ENCODE peak calls at places on chromosomes 1 and 21, in seven cellular contexts. One of them, this sample, is unnamed.

GRCh38 chr1:24384251-24385090 is 29.1 kb downstream of the STPG1 start:
- DNase-seq in activated CD8-positive, alpha-beta memory T cell treated with anti-CD3 and anti-CD28 coated beads, Interleukin-2, amount 50 U/mL, for 48 hours: no peak
- DNase-seq in GM20000: peak; percentile 70
- DNase-seq in iris pigment epithelial cell: peak; percentile 91
- DNase-seq in MV-4-11: peak; percentile 59
- DNase-seq in tibial nerve: no peak
- DNase-seq in small intestine: no peak
- DNase-seq in this sample: peak; percentile 80

GRCh38 chr1:193905288-193906085 is 719.1 kb upstream of the B3GALT2 start:
- DNase-seq in small intestine: no peak
- DNase-seq in tibial nerve: no peak
- DNase-seq in MV-4-11: peak; percentile 28
- DNase-seq in GM20000: no peak
- DNase-seq in iris pigment epithelial cell: peak; percentile 25
- DNase-seq in activated CD8-positive, alpha-beta memory T cell treated with anti-CD3 and anti-CD28 coated beads, Interleukin-2, amount 50 U/mL, for 48 hours: no peak
- DNase-seq in this sample: peak; percentile 2

GRCh38 chr1:3697810-3698209 is 45.5 kb downstream of the TP73 start:
- DNase-seq in activated CD8-positive, alpha-beta memory T cell treated with anti-CD3 and anti-CD28 coated beads, Interleukin-2, amount 50 U/mL, for 48 hours: no peak
- DNase-seq in MV-4-11: no peak
- DNase-seq in tibial nerve: no peak
- DNase-seq in iris pigment epithelial cell: no peak
- DNase-seq in small intestine: peak; percentile 26
- DNase-seq in GM20000: no peak
- DNase-seq in this sample: no peak

GRCh38 chr1:226664413-226665101 is 74.5 kb downstream of the ITPKB start:
- DNase-seq in GM20000: no peak
- DNase-seq in MV-4-11: no peak
- DNase-seq in small intestine: no peak
- DNase-seq in iris pigment epithelial cell: peak; percentile 75
- DNase-seq in activated CD8-positive, alpha-beta memory T cell treated with anti-CD3 and anti-CD28 coated beads, Interleukin-2, amount 50 U/mL, for 48 hours: no peak
- DNase-seq in tibial nerve: peak; percentile 47
- DNase-seq in this sample: peak; percentile 74

GRCh38 chr1:112268408-112268807 is 127.6 kb upstream of the CTTNBP2NL start:
- DNase-seq in activated CD8-positive, alpha-beta memory T cell treated with anti-CD3 and anti-CD28 coated beads, Interleukin-2, amount 50 U/mL, for 48 hours: no peak
- DNase-seq in GM20000: no peak
- DNase-seq in tibial nerve: no peak
- DNase-seq in iris pigment epithelial cell: no peak
- DNase-seq in small intestine: no peak
- DNase-seq in MV-4-11: no peak
- DNase-seq in this sample: no peak

GRCh38 chr1:179366093-179366800 is 476 bp downstream of the AXDND1 start:
- DNase-seq in MV-4-11: no peak
- DNase-seq in tibial nerve: no peak
- DNase-seq in GM20000: no peak
- DNase-seq in small intestine: no peak
- DNase-seq in iris pigment epithelial cell: peak; percentile 28
- DNase-seq in activated CD8-positive, alpha-beta memory T cell treated with anti-CD3 and anti-CD28 coated beads, Interleukin-2, amount 50 U/mL, for 48 hours: no peak
- DNase-seq in this sample: peak; percentile 21

GRCh38 chr1:211382714-211383480 is 56.3 kb downstream of the TRAF5 start:
- DNase-seq in iris pigment epithelial cell: peak; percentile 93
- DNase-seq in tibial nerve: peak; percentile 83
- DNase-seq in small intestine: peak; percentile 95
- DNase-seq in activated CD8-positive, alpha-beta memory T cell treated with anti-CD3 and anti-CD28 coated beads, Interleukin-2, amount 50 U/mL, for 48 hours: peak; percentile 94
- DNase-seq in GM20000: peak; percentile 85
- DNase-seq in MV-4-11: peak; percentile 88
- DNase-seq in this sample: peak; percentile 95

GRCh38 chr1:245092638-245092976 is 62.2 kb upstream of the KIF26B start:
- DNase-seq in GM20000: no peak
- DNase-seq in iris pigment epithelial cell: peak; percentile 45
- DNase-seq in activated CD8-positive, alpha-beta memory T cell treated with anti-CD3 and anti-CD28 coated beads, Interleukin-2, amount 50 U/mL, for 48 hours: no peak
- DNase-seq in MV-4-11: no peak
- DNase-seq in tibial nerve: no peak
- DNase-seq in small intestine: no peak
- DNase-seq in this sample: no peak

GRCh38 chr1:227557962-227558806 is 5.2 kb upstream of the ZNF678 start:
- DNase-seq in GM20000: no peak
- DNase-seq in tibial nerve: no peak
- DNase-seq in activated CD8-positive, alpha-beta memory T cell treated with anti-CD3 and anti-CD28 coated beads, Interleukin-2, amount 50 U/mL, for 48 hours: no peak
- DNase-seq in MV-4-11: no peak
- DNase-seq in small intestine: no peak
- DNase-seq in iris pigment epithelial cell: no peak
- DNase-seq in this sample: no peak

GRCh38 chr1:32503153-32503552 is 36.1 kb upstream of the ZBTB8A start:
- DNase-seq in activated CD8-positive, alpha-beta memory T cell treated with anti-CD3 and anti-CD28 coated beads, Interleukin-2, amount 50 U/mL, for 48 hours: no peak
- DNase-seq in GM20000: peak; percentile 4
- DNase-seq in small intestine: no peak
- DNase-seq in MV-4-11: no peak
- DNase-seq in iris pigment epithelial cell: no peak
- DNase-seq in tibial nerve: no peak
- DNase-seq in this sample: no peak

GRCh38 chr1:182889997-182890396 is 50.9 kb downstream of the DHX9 start:
- DNase-seq in iris pigment epithelial cell: no peak
- DNase-seq in MV-4-11: peak; percentile 79
- DNase-seq in tibial nerve: no peak
- DNase-seq in GM20000: peak; percentile 7
- DNase-seq in small intestine: peak; percentile 13
- DNase-seq in activated CD8-positive, alpha-beta memory T cell treated with anti-CD3 and anti-CD28 coated beads, Interleukin-2, amount 50 U/mL, for 48 hours: no peak
- DNase-seq in this sample: no peak

GRCh38 chr1:31580891-31581603 is 4.7 kb downstream of the TINAGL1 start:
- DNase-seq in MV-4-11: no peak
- DNase-seq in activated CD8-positive, alpha-beta memory T cell treated with anti-CD3 and anti-CD28 coated beads, Interleukin-2, amount 50 U/mL, for 48 hours: no peak
- DNase-seq in small intestine: no peak
- DNase-seq in tibial nerve: no peak
- DNase-seq in GM20000: no peak
- DNase-seq in iris pigment epithelial cell: no peak
- DNase-seq in this sample: no peak

GRCh38 chr1:19035356-19036048 is 79.0 kb upstream of the IFFO2 start:
- DNase-seq in activated CD8-positive, alpha-beta memory T cell treated with anti-CD3 and anti-CD28 coated beads, Interleukin-2, amount 50 U/mL, for 48 hours: no peak
- DNase-seq in small intestine: no peak
- DNase-seq in iris pigment epithelial cell: no peak
- DNase-seq in tibial nerve: no peak
- DNase-seq in MV-4-11: no peak
- DNase-seq in GM20000: no peak
- DNase-seq in this sample: no peak

GRCh38 chr1:169874229-169874628 is 19.5 kb downstream of the SCYL3 start:
- DNase-seq in activated CD8-positive, alpha-beta memory T cell treated with anti-CD3 and anti-CD28 coated beads, Interleukin-2, amount 50 U/mL, for 48 hours: no peak
- DNase-seq in MV-4-11: no peak
- DNase-seq in iris pigment epithelial cell: peak; percentile 80
- DNase-seq in GM20000: no peak
- DNase-seq in small intestine: no peak
- DNase-seq in tibial nerve: no peak
- DNase-seq in this sample: peak; percentile 65

GRCh38 chr21:46325073-46325912 is 1.3 kb downstream of the PCNT start:
- DNase-seq in small intestine: peak; percentile 43
- DNase-seq in GM20000: peak; percentile 61
- DNase-seq in tibial nerve: no peak
- DNase-seq in MV-4-11: peak; percentile 6
- DNase-seq in activated CD8-positive, alpha-beta memory T cell treated with anti-CD3 and anti-CD28 coated beads, Interleukin-2, amount 50 U/mL, for 48 hours: peak; percentile 73
- DNase-seq in iris pigment epithelial cell: peak; percentile 60
- DNase-seq in this sample: peak; percentile 51

GRCh38 chr1:17574502-17574901 is 35.0 kb downstream of the ARHGEF10L start:
- DNase-seq in small intestine: no peak
- DNase-seq in tibial nerve: no peak
- DNase-seq in GM20000: no peak
- DNase-seq in iris pigment epithelial cell: no peak
- DNase-seq in activated CD8-positive, alpha-beta memory T cell treated with anti-CD3 and anti-CD28 coated beads, Interleukin-2, amount 50 U/mL, for 48 hours: no peak
- DNase-seq in MV-4-11: no peak
- DNase-seq in this sample: no peak

GRCh38 chr1:12184008-12184681 is 17.4 kb downstream of the TNFRSF1B start:
- DNase-seq in MV-4-11: peak; percentile 98
- DNase-seq in small intestine: no peak
- DNase-seq in GM20000: no peak
- DNase-seq in activated CD8-positive, alpha-beta memory T cell treated with anti-CD3 and anti-CD28 coated beads, Interleukin-2, amount 50 U/mL, for 48 hours: no peak
- DNase-seq in iris pigment epithelial cell: peak; percentile 77
- DNase-seq in tibial nerve: peak; percentile 46
- DNase-seq in this sample: peak; percentile 92

GRCh38 chr1:44256762-44257554 is 43.7 kb downstream of the DMAP1 start:
- DNase-seq in activated CD8-positive, alpha-beta memory T cell treated with anti-CD3 and anti-CD28 coated beads, Interleukin-2, amount 50 U/mL, for 48 hours: no peak
- DNase-seq in tibial nerve: no peak
- DNase-seq in MV-4-11: no peak
- DNase-seq in small intestine: no peak
- DNase-seq in iris pigment epithelial cell: no peak
- DNase-seq in GM20000: no peak
- DNase-seq in this sample: no peak

GRCh38 chr1:153354515-153355193 is 3.0 kb upstream of the S100A9 start:
- DNase-seq in GM20000: no peak
- DNase-seq in small intestine: no peak
- DNase-seq in activated CD8-positive, alpha-beta memory T cell treated with anti-CD3 and anti-CD28 coated beads, Interleukin-2, amount 50 U/mL, for 48 hours: no peak
- DNase-seq in iris pigment epithelial cell: no peak
- DNase-seq in MV-4-11: no peak
- DNase-seq in tibial nerve: no peak
- DNase-seq in this sample: no peak

GRCh38 chr1:45325816-45326506 is 734 bp upstream of the HPDL start:
- DNase-seq in small intestine: no peak
- DNase-seq in tibial nerve: no peak
- DNase-seq in GM20000: peak; percentile 17
- DNase-seq in activated CD8-positive, alpha-beta memory T cell treated with anti-CD3 and anti-CD28 coated beads, Interleukin-2, amount 50 U/mL, for 48 hours: no peak
- DNase-seq in MV-4-11: no peak
- DNase-seq in iris pigment epithelial cell: no peak
- DNase-seq in this sample: no peak

GRCh38 chr1:61241411-61241838 is 159.1 kb downstream of the NFIA start:
- DNase-seq in small intestine: no peak
- DNase-seq in tibial nerve: peak; percentile 23
- DNase-seq in GM20000: no peak
- DNase-seq in MV-4-11: no peak
- DNase-seq in activated CD8-positive, alpha-beta memory T cell treated with anti-CD3 and anti-CD28 coated beads, Interleukin-2, amount 50 U/mL, for 48 hours: no peak
- DNase-seq in iris pigment epithelial cell: no peak
- DNase-seq in this sample: no peak

GRCh38 chr1:15354580-15354965 is 55.1 kb upstream of the EFHD2 start:
- DNase-seq in tibial nerve: no peak
- DNase-seq in GM20000: no peak
- DNase-seq in activated CD8-positive, alpha-beta memory T cell treated with anti-CD3 and anti-CD28 coated beads, Interleukin-2, amount 50 U/mL, for 48 hours: no peak
- DNase-seq in iris pigment epithelial cell: peak; percentile 65
- DNase-seq in small intestine: no peak
- DNase-seq in MV-4-11: peak; percentile 28
- DNase-seq in this sample: peak; percentile 60

GRCh38 chr1:64881281-64881680 is 85.1 kb downstream of the JAK1 start:
- DNase-seq in GM20000: no peak
- DNase-seq in small intestine: no peak
- DNase-seq in activated CD8-positive, alpha-beta memory T cell treated with anti-CD3 and anti-CD28 coated beads, Interleukin-2, amount 50 U/mL, for 48 hours: no peak
- DNase-seq in iris pigment epithelial cell: peak; percentile 72
- DNase-seq in tibial nerve: no peak
- DNase-seq in MV-4-11: no peak
- DNase-seq in this sample: peak; percentile 38

GRCh38 chr1:68320349-68320748 is 88.0 kb upstream of the WLS start:
- DNase-seq in iris pigment epithelial cell: no peak
- DNase-seq in GM20000: no peak
- DNase-seq in small intestine: no peak
- DNase-seq in tibial nerve: no peak
- DNase-seq in MV-4-11: no peak
- DNase-seq in activated CD8-positive, alpha-beta memory T cell treated with anti-CD3 and anti-CD28 coated beads, Interleukin-2, amount 50 U/mL, for 48 hours: no peak
- DNase-seq in this sample: no peak

GRCh38 chr1:91501527-91501859 is 842 bp downstream of the CDC7 start:
- DNase-seq in GM20000: peak; percentile 41
- DNase-seq in activated CD8-positive, alpha-beta memory T cell treated with anti-CD3 and anti-CD28 coated beads, Interleukin-2, amount 50 U/mL, for 48 hours: no peak
- DNase-seq in MV-4-11: no peak
- DNase-seq in tibial nerve: no peak
- DNase-seq in iris pigment epithelial cell: peak; percentile 55
- DNase-seq in small intestine: peak; percentile 10
- DNase-seq in this sample: peak; percentile 64

GRCh38 chr1:152743371-152744145 is 14.3 kb upstream of the KPRP start:
- DNase-seq in iris pigment epithelial cell: no peak
- DNase-seq in GM20000: no peak
- DNase-seq in MV-4-11: no peak
- DNase-seq in activated CD8-positive, alpha-beta memory T cell treated with anti-CD3 and anti-CD28 coated beads, Interleukin-2, amount 50 U/mL, for 48 hours: no peak
- DNase-seq in small intestine: no peak
- DNase-seq in tibial nerve: no peak
- DNase-seq in this sample: no peak

GRCh38 chr1:212560933-212561460 is 47.6 kb upstream of the ATF3 start:
- DNase-seq in MV-4-11: no peak
- DNase-seq in small intestine: no peak
- DNase-seq in activated CD8-positive, alpha-beta memory T cell treated with anti-CD3 and anti-CD28 coated beads, Interleukin-2, amount 50 U/mL, for 48 hours: no peak
- DNase-seq in tibial nerve: no peak
- DNase-seq in iris pigment epithelial cell: no peak
- DNase-seq in GM20000: no peak
- DNase-seq in this sample: no peak

GRCh38 chr1:156592158-156592909 is 758 bp downstream of the NAXE start:
- DNase-seq in GM20000: no peak
- DNase-seq in activated CD8-positive, alpha-beta memory T cell treated with anti-CD3 and anti-CD28 coated beads, Interleukin-2, amount 50 U/mL, for 48 hours: no peak
- DNase-seq in small intestine: no peak
- DNase-seq in iris pigment epithelial cell: no peak
- DNase-seq in tibial nerve: no peak
- DNase-seq in MV-4-11: no peak
- DNase-seq in this sample: no peak

GRCh38 chr1:205665216-205665757 is 15.0 kb downstream of the SLC45A3 start:
- DNase-seq in activated CD8-positive, alpha-beta memory T cell treated with anti-CD3 and anti-CD28 coated beads, Interleukin-2, amount 50 U/mL, for 48 hours: no peak
- DNase-seq in MV-4-11: peak; percentile 64
- DNase-seq in GM20000: no peak
- DNase-seq in tibial nerve: no peak
- DNase-seq in iris pigment epithelial cell: no peak
- DNase-seq in small intestine: peak; percentile 35
- DNase-seq in this sample: no peak

GRCh38 chr21:37370152-37371040 is 3.8 kb downstream of the DYRK1A start:
- DNase-seq in activated CD8-positive, alpha-beta memory T cell treated with anti-CD3 and anti-CD28 coated beads, Interleukin-2, amount 50 U/mL, for 48 hours: no peak
- DNase-seq in GM20000: peak; percentile 47
- DNase-seq in iris pigment epithelial cell: peak; percentile 83
- DNase-seq in MV-4-11: peak; percentile 84
- DNase-seq in small intestine: no peak
- DNase-seq in tibial nerve: no peak
- DNase-seq in this sample: peak; percentile 70